ENCODE peak calls at places on chromosomes 12 and 14, in four cellular contexts. One of them, this sample, is unnamed.
A peak's percentile ranks its signal among the peaks of the same experiment; 100 is the strongest.

GRCh38 chr12:117125275-117125613 is 26.0 kb upstream of the TESC start:
- DNase-seq in colonic mucosa: no peak
- DNase-seq in substantia nigra: no peak
- DNase-seq in cortex of kidney: no peak
- DNase-seq in this sample: no peak

GRCh38 chr12:101908395-101908794 is 31.0 kb downstream of the DRAM1 start:
- DNase-seq in cortex of kidney: no peak
- DNase-seq in substantia nigra: no peak
- DNase-seq in colonic mucosa: no peak
- DNase-seq in this sample: no peak

GRCh38 chr12:56042430-56043203 is 899 bp downstream of the RPS26 start:
- DNase-seq in substantia nigra: no peak
- DNase-seq in colonic mucosa: peak; percentile 33
- DNase-seq in cortex of kidney: no peak
- DNase-seq in this sample: no peak

GRCh38 chr12:8057839-8058238 is 8.3 kb downstream of the C3AR1 start:
- DNase-seq in cortex of kidney: no peak
- DNase-seq in substantia nigra: no peak
- DNase-seq in colonic mucosa: no peak
- DNase-seq in this sample: peak; percentile 67

GRCh38 chr12:1859643-1860042 is 39.3 kb downstream of the LRTM2 start:
- DNase-seq in cortex of kidney: no peak
- DNase-seq in colonic mucosa: no peak
- DNase-seq in substantia nigra: no peak
- DNase-seq in this sample: peak; percentile 18

GRCh38 chr14:74459981-74460380 is 33.1 kb downstream of the NPC2 start:
- DNase-seq in substantia nigra: no peak
- DNase-seq in colonic mucosa: no peak
- DNase-seq in cortex of kidney: no peak
- DNase-seq in this sample: no peak

GRCh38 chr12:45284096-45284901 is 68.4 kb downstream of the ANO6 start:
- DNase-seq in colonic mucosa: no peak
- DNase-seq in substantia nigra: no peak
- DNase-seq in cortex of kidney: no peak
- DNase-seq in this sample: peak; percentile 50

GRCh38 chr12:38123566-38124246 is 192.9 kb upstream of the ALG10B start:
- DNase-seq in colonic mucosa: no peak
- DNase-seq in cortex of kidney: no peak
- DNase-seq in substantia nigra: no peak
- DNase-seq in this sample: no peak

GRCh38 chr12:45914090-45914489 is 76.3 kb downstream of the SCAF11 start:
- DNase-seq in cortex of kidney: no peak
- DNase-seq in colonic mucosa: no peak
- DNase-seq in substantia nigra: no peak
- DNase-seq in this sample: peak; percentile 89

GRCh38 chr14:91281346-91281745 is 36.8 kb upstream of the GPR68 start:
- DNase-seq in cortex of kidney: no peak
- DNase-seq in substantia nigra: no peak
- DNase-seq in colonic mucosa: no peak
- DNase-seq in this sample: no peak

GRCh38 chr14:75840911-75841310 is 140.9 kb downstream of the TGFB3 start:
- DNase-seq in cortex of kidney: no peak
- DNase-seq in colonic mucosa: no peak
- DNase-seq in substantia nigra: no peak
- DNase-seq in this sample: no peak

GRCh38 chr12:24931666-24932405 is 17.1 kb downstream of the BCAT1 start:
- DNase-seq in cortex of kidney: no peak
- DNase-seq in substantia nigra: no peak
- DNase-seq in colonic mucosa: no peak
- DNase-seq in this sample: no peak

GRCh38 chr14:77133718-77134338 is 7.8 kb downstream of the ZDHHC22 start:
- DNase-seq in cortex of kidney: no peak
- DNase-seq in colonic mucosa: peak; percentile 48
- DNase-seq in substantia nigra: no peak
- DNase-seq in this sample: peak; percentile 32

GRCh38 chr12:130336723-130337475 is 788 bp upstream of the PIWIL1 start:
- DNase-seq in cortex of kidney: no peak
- DNase-seq in colonic mucosa: peak; percentile 27
- DNase-seq in substantia nigra: no peak
- DNase-seq in this sample: no peak

GRCh38 chr12:912466-913235 is 36.8 kb downstream of the RAD52 start:
- DNase-seq in cortex of kidney: no peak
- DNase-seq in substantia nigra: no peak
- DNase-seq in colonic mucosa: no peak
- DNase-seq in this sample: no peak

GRCh38 chr14:72850360-72850759 is 43.5 kb downstream of the DPF3 start:
- DNase-seq in substantia nigra: no peak
- DNase-seq in cortex of kidney: no peak
- DNase-seq in colonic mucosa: peak; percentile 30
- DNase-seq in this sample: no peak

GRCh38 chr12:1273051-1273450 is 282.0 kb downstream of the ERC1 start:
- DNase-seq in substantia nigra: no peak
- DNase-seq in colonic mucosa: no peak
- DNase-seq in cortex of kidney: no peak
- DNase-seq in this sample: no peak

GRCh38 chr14:100281286-100282082 is 24.8 kb downstream of the SLC25A29 start:
- DNase-seq in substantia nigra: no peak
- DNase-seq in cortex of kidney: no peak
- DNase-seq in colonic mucosa: no peak
- DNase-seq in this sample: peak; percentile 52

GRCh38 chr14:103519837-103520212 is 2.8 kb downstream of the CKB start:
- DNase-seq in cortex of kidney: no peak
- DNase-seq in substantia nigra: no peak
- DNase-seq in colonic mucosa: no peak
- DNase-seq in this sample: no peak

GRCh38 chr12:80015660-80016059 is 80.8 kb upstream of the PPP1R12A start:
- DNase-seq in substantia nigra: no peak
- DNase-seq in colonic mucosa: no peak
- DNase-seq in cortex of kidney: no peak
- DNase-seq in this sample: no peak

GRCh38 chr12:54158581-54158980 is 30.2 kb downstream of the SMUG1 start:
- DNase-seq in substantia nigra: no peak
- DNase-seq in colonic mucosa: no peak
- DNase-seq in cortex of kidney: no peak
- DNase-seq in this sample: no peak

GRCh38 chr14:102786758-102787157 is 9.5 kb downstream of the TRAF3 start:
- DNase-seq in colonic mucosa: no peak
- DNase-seq in substantia nigra: no peak
- DNase-seq in cortex of kidney: no peak
- DNase-seq in this sample: no peak

GRCh38 chr12:11822071-11822818 is 172.8 kb downstream of the ETV6 start:
- DNase-seq in cortex of kidney: no peak
- DNase-seq in colonic mucosa: no peak
- DNase-seq in substantia nigra: no peak
- DNase-seq in this sample: peak; percentile 19

GRCh38 chr12:113259499-113259953 is 38.3 kb downstream of the TPCN1 start:
- DNase-seq in colonic mucosa: peak; percentile 72
- DNase-seq in substantia nigra: peak; percentile 92
- DNase-seq in cortex of kidney: no peak
- DNase-seq in this sample: peak; percentile 87